ENCODE peak calls at places on chromosome 5, in nine cellular contexts. B is right atrium auricular region, I is upper lobe of right lung, Z is Karpas-422, U is cardiac muscle cell, G is bronchial epithelial cell, A is MM.1S, H is IMR-90, R is body of pancreas. L is an unnamed sample. For H3K36me3, the result is how much of the 10 kb centered on the place peaks cover.

GRCh38 chr5:138366556-138367382 is 14.3 kb downstream of the KDM3B start:
- DNase-seq in Z (no peak), G (no peak), I (no peak), U (no peak), B (no peak), R (no peak), A (no peak), H (no peak), L (no peak)

GRCh38 chr5:141598389-141599360 is 20.1 kb downstream of the DIAPH1 start:
- DNase-seq in B (no peak), R (no peak), H (peak), Z (peak), U (no peak), G (peak), I (no peak), A (no peak), L (no peak)

GRCh38 chr5:111997308-111998159 is 240.5 kb upstream of the NREP start:
- DNase-seq in I (no peak), U (peak), G (peak), B (no peak), H (peak), R (peak), A (no peak), Z (no peak), L (no peak)

GRCh38 chr5:168943485-168943884 is 357.5 kb downstream of the SLIT3 start:
- DNase-seq in H (no peak), A (no peak), U (no peak), G (no peak), B (no peak), R (no peak), I (no peak), Z (no peak), L (no peak)

GRCh38 chr5:115355777-115356381 is 59.4 kb upstream of the CCDC112 start:
- DNase-seq in A (no peak), Z (no peak), I (no peak), G (no peak), B (no peak), H (no peak), R (no peak), U (no peak), L (no peak)

GRCh38 chr5:168001311-168001710 is 290.1 kb upstream of the WWC1 start:
- DNase-seq in R (no peak), A (no peak), Z (no peak), U (no peak), G (no peak), I (no peak), B (no peak), H (no peak), L (no peak)

GRCh38 chr5:91024727-91025126 is 358.4 kb downstream of the ARRDC3 start:
- DNase-seq in H (no peak), B (no peak), U (no peak), R (no peak), I (no peak), A (no peak), G (no peak), Z (no peak), L (no peak)

GRCh38 chr5:17020586-17021362 is 84.7 kb upstream of the MYO10 start:
- DNase-seq in U (no peak), Z (no peak), I (no peak), A (no peak), B (no peak), H (peak), G (no peak), R (no peak), L (no peak)

GRCh38 chr5:141496038-141496437 is 7.2 kb downstream of the PCDHGC5 start:
- DNase-seq in R (no peak), U (peak), G (no peak), Z (no peak), I (no peak), B (no peak), A (no peak), H (no peak), L (no peak)

GRCh38 chr5:105924366-105924765 is 1746.4 kb downstream of the EFNA5 start:
- DNase-seq in G (peak), H (peak), R (no peak), Z (no peak), I (no peak), U (no peak), A (no peak), B (no peak), L (no peak)

GRCh38 chr5:25119654-25120053 is 474.9 kb upstream of the CDH10 start:
- DNase-seq in Z (peak), I (no peak), U (no peak), A (peak), G (peak), R (no peak), B (no peak), H (no peak), L (no peak)

GRCh38 chr5:151064916-151065499 is 15.8 kb downstream of the TNIP1 start:
- DNase-seq in R (no peak), I (no peak), A (no peak), B (no peak), U (no peak), Z (no peak), H (no peak), G (no peak), L (no peak)

GRCh38 chr5:151063136-151063544 is 17.7 kb downstream of the TNIP1 start:
- DNase-seq in I (no peak), G (peak), H (peak), B (peak), U (peak), Z (no peak), A (no peak), R (peak), L (no peak)

GRCh38 chr5:151060742-151061141 is 20.1 kb downstream of the TNIP1 start:
- DNase-seq in U (no peak), A (no peak), G (no peak), I (peak), R (no peak), Z (no peak), B (no peak), H (no peak), L (no peak)

GRCh38 chr5:151063590-151063989 is 17.2 kb downstream of the TNIP1 start:
- DNase-seq in A (no peak), R (no peak), B (no peak), Z (no peak), H (no peak), U (no peak), I (no peak), G (no peak), L (no peak)

GRCh38 chr5:151062405-151063135 is 18.3 kb downstream of the TNIP1 start:
- DNase-seq in I (peak), U (no peak), R (no peak), G (no peak), Z (no peak), A (no peak), B (no peak), H (no peak), L (no peak)
- H3K36me3 ChIP-seq in I (under half), U (under half), R (under half), G (under half), Z (under half), A (under half), B (under half), H (under half), L (under half)

GRCh38 chr5:150457562-150458240 is 8.2 kb upstream of the RPS14 start:
- DNase-seq in G (no peak), U (no peak), Z (peak), B (no peak), R (no peak), H (no peak), I (no peak), A (no peak), L (no peak)
- H3K36me3 ChIP-seq in G (under half), U (under half), Z (under half), B (under half), R (under half), H (under half), I (under half), A (under half), L (under half)

DNA sequence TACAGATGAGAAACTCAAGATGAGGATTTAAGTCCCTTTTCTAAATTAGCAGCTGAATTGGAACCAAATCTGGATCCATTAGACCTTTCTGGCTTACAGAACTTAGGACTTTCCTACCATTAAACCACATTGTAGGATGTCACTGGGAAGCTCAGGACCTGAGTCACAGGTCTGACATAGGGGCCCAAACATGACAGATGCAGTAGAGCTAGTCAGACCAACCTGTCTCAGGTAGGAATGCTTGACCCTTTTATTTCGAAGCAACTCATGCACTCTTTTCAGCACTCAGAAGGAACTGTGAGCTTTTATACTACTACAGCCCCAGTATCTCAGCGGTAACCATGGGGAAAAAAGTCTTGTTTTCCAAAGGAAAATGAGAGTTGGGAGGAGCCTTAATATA is 2.5 kb downstream of the RAB24 start:
- DNase-seq in I (no peak), A (no peak), H (no peak), B (no peak), R (no peak), Z (no peak), U (no peak), G (peak), L (no peak)
- H3K36me3 ChIP-seq in I (under half), A (under half), H (under half), B (under half), R (under half), Z (under half), U (under half), G (under half), L (under half)

GRCh38 chr5:14402424-14402823 is 179.2 kb upstream of the OTULINL start:
- DNase-seq in G (no peak), B (no peak), Z (no peak), I (no peak), H (no peak), U (no peak), A (no peak), R (no peak), L (no peak)

GRCh38 chr5:14400085-14400484 is 181.5 kb upstream of the OTULINL start:
- DNase-seq in Z (no peak), A (no peak), G (peak), R (no peak), H (peak), I (no peak), U (peak), B (no peak), L (no peak)

GRCh38 chr5:14399054-14399657 is 182.4 kb upstream of the OTULINL start:
- DNase-seq in B (no peak), I (no peak), U (peak), Z (peak), R (no peak), A (peak), H (peak), G (peak), L (no peak)

GRCh38 chr5:14401639-14402038 is 180.0 kb upstream of the OTULINL start:
- DNase-seq in A (no peak), B (no peak), H (no peak), G (no peak), U (no peak), R (no peak), Z (no peak), I (no peak), L (no peak)

DNA sequence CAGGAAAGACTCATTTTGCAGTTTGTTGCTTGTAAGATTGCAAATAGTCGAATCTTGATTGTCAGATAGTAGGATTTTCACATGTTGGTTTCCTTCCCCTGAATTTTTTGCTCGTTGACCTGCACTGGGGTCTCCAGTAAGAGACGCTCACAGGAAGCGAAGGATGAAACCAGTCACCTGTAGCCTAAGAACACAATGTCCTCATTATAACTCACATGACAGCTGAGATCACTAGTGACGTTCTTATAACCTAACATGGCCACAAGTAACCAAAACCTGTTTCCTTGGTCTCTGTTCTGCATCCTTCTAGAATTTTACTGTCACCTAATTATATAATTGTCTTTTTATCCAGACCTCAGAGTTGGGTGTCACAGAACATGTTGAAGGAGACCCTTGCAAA is 181.0 kb upstream of the OTULINL start:
- DNase-seq in H (no peak), I (no peak), R (no peak), G (no peak), B (no peak), Z (no peak), U (no peak), A (no peak), L (no peak)
- H3K36me3 ChIP-seq in H (half or more), I (half or more), R (under half), G (under half), B (under half), Z (under half), U (under half), A (under half), L (under half)

DNA sequence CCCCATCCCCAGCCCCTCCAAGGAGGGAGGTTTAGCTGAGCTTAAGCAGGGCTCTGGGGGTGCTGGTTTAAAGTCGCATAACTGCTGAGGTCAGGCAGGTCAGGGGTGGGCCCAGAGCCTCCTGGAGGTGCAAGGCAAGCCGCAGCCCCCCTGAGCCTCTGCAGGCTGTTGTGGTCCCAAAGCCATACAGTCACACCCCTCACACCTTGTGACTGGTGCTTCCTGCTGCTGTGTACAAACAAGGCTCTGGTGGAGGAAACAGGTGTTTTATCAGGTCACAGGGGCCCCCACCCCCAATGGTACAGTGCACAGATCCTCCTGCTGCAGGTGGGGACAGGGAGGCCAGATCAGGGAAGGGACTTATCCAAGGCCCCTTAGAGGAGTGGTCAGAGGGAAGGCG is 8.0 kb downstream of the TCF7 start:
- DNase-seq in G (no peak), U (no peak), Z (no peak), B (no peak), A (peak), R (no peak), I (no peak), H (no peak), L (no peak)
- H3K36me3 ChIP-seq in G (under half), U (under half), Z (under half), B (under half), A (under half), R (under half), I (under half), H (under half), L (under half)

GRCh38 chr5:80662108-80662507 is 7.3 kb upstream of the DHFR start:
- DNase-seq in U (no peak), B (no peak), H (no peak), I (no peak), Z (no peak), G (peak), A (no peak), R (no peak), L (no peak)
- H3K36me3 ChIP-seq in U (under half), B (under half), H (under half), I (half or more), Z (half or more), G (under half), A (under half), R (under half), L (under half)

GRCh38 chr5:154595662-154596061 is 117.6 kb upstream of the HAND1 start:
- DNase-seq in A (no peak), R (no peak), U (no peak), H (no peak), I (no peak), Z (no peak), B (no peak), G (no peak), L (no peak)

GRCh38 chr5:154588091-154588762 is 110.2 kb upstream of the HAND1 start:
- DNase-seq in H (no peak), I (no peak), R (no peak), Z (no peak), U (no peak), A (no peak), G (no peak), B (no peak), L (no peak)

GRCh38 chr5:154590093-154590724 is 112.2 kb upstream of the HAND1 start:
- DNase-seq in I (no peak), G (no peak), H (no peak), B (no peak), R (no peak), A (no peak), U (no peak), Z (peak), L (no peak)

GRCh38 chr5:154589511-154589910 is 111.5 kb upstream of the HAND1 start:
- DNase-seq in H (no peak), I (no peak), Z (no peak), U (no peak), B (no peak), A (no peak), R (no peak), G (no peak), L (no peak)

DNA sequence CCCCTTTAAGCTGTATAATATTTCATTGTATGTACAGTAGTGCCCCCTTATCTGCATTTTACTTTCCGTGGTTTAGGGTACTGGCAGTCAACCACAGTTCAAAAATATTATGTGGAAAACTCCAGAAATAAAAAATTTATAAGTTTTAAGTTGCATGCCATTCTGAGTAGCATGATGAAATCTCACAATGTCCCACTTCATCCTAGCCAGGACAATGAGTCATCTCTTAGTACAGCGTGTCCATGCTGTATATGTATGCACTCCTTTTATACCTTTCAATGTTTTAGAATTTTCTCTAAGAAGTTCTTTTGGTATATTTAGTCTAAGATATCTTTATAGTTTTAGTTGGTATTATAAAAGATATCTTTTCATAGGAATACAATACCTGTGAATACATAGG is 115.1 kb upstream of the HAND1 start:
- DNase-seq in U (peak), G (peak), Z (no peak), B (no peak), I (no peak), A (no peak), H (peak), R (no peak), L (no peak)
- H3K36me3 ChIP-seq in U (under half), G (under half), Z (under half), B (under half), I (under half), A (under half), H (under half), R (under half), L (under half)

DNA sequence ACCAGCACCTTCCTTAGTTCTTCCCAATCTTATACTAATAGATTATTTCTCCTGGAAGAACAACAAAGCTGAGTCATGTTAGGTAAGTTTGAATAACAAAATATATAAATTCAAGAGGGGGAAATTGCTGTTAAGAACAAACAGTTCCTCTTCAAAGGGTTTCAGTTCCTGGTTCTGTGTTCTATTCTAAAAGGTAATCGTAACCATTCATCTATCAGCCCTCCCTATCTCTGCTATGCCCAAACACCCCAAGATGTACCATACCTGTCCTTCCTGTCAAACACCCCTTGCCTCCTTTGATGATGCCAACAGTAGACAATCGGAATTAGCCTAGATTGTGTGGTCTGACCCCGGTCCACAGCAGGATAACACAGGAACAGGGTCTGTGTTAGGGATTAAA is 4.2 kb upstream of the RNF180 start:
- DNase-seq in G (no peak), A (no peak), I (no peak), U (no peak), H (no peak), R (no peak), Z (peak), B (no peak), L (no peak)
- H3K36me3 ChIP-seq in G (under half), A (under half), I (under half), U (under half), H (under half), R (under half), Z (under half), B (under half), L (under half)

GRCh38 chr5:151675956-151676712 is 10.6 kb downstream of the SPARC start:
- DNase-seq in G (no peak), H (no peak), U (no peak), R (no peak), B (no peak), I (no peak), Z (no peak), A (no peak), L (no peak)
- H3K36me3 ChIP-seq in G (under half), H (half or more), U (under half), R (under half), B (under half), I (under half), Z (under half), A (under half), L (under half)

L was measured in right lobe of liver.